ENCODE peak calls at places on chromosomes 4 and X, in seven cellular contexts. L is A549, I is ovary, Q is sigmoid colon, F is SK-N-SH, R is stomach, S is tibial nerve. N is an unnamed sample.

GRCh38 chr4:114180481-114180880 is 201.0 kb upstream of the ARSJ start:
- DNase-seq in L (peak; percentile 7), I (peak; percentile 22), Q (no peak), F (no peak), R (no peak), S (no peak), N (no peak)

GRCh38 chr4:34619531-34620109 is 1624.7 kb downstream of the ARAP2 start:
- DNase-seq in L (no peak), I (no peak), Q (no peak), F (no peak), R (no peak), S (no peak), N (no peak)

GRCh38 chr4:137393043-137393442 is 139.3 kb downstream of the PCDH18 start:
- DNase-seq in L (no peak), I (no peak), Q (no peak), F (peak; percentile 28), R (no peak), S (no peak), N (no peak)

GRCh38 chr4:184911310-184911709 is 85.5 kb upstream of the ACSL1 start:
- DNase-seq in L (no peak), I (no peak), Q (no peak), F (no peak), R (peak; percentile 38), S (no peak), N (peak; percentile 25)

GRCh38 chrX:15616531-15616930 is 15.8 kb upstream of the ACE2 start:
- DNase-seq in L (no peak), I (no peak), Q (no peak), F (no peak), R (no peak), S (no peak), N (no peak)

GRCh38 chr4:149031399-149031798 is 589.2 kb upstream of the NR3C2 start:
- DNase-seq in L (no peak), I (no peak), Q (no peak), F (no peak), R (no peak), S (no peak), N (no peak)

GRCh38 chr4:105751718-105752299 is 43.2 kb downstream of the GSTCD start:
- DNase-seq in L (no peak), I (no peak), Q (no peak), F (no peak), R (no peak), S (no peak), N (no peak)

GRCh38 chr4:54717694-54718093 is 59.9 kb downstream of the KIT start:
- DNase-seq in L (no peak), I (no peak), Q (no peak), F (no peak), R (no peak), S (no peak), N (no peak)

GRCh38 chr4:68735106-68735505 is 64.7 kb upstream of the UGT2B15 start:
- DNase-seq in L (no peak), I (no peak), Q (no peak), F (no peak), R (no peak), S (no peak), N (no peak)

GRCh38 chr4:36445485-36445884 is 164.1 kb downstream of the DTHD1 start:
- DNase-seq in L (no peak), I (no peak), Q (no peak), F (no peak), R (no peak), S (no peak), N (no peak)

GRCh38 chrX:153968754-153969124 is 2.9 kb downstream of the HCFC1 start:
- DNase-seq in L (no peak), I (peak; percentile 37), Q (peak; percentile 65), F (no peak), R (no peak), S (no peak), N (peak; percentile 46)

GRCh38 chrX:72468607-72469006 is 104.0 kb downstream of the HDAC8 start:
- DNase-seq in L (no peak), I (no peak), Q (no peak), F (no peak), R (no peak), S (no peak), N (no peak)

GRCh38 chrX:72467171-72467570 is 105.5 kb downstream of the HDAC8 start:
- DNase-seq in L (no peak), I (no peak), Q (no peak), F (no peak), R (no peak), S (no peak), N (no peak)

GRCh38 chrX:72470111-72470510 is 102.5 kb downstream of the HDAC8 start:
- DNase-seq in L (no peak), I (no peak), Q (no peak), F (no peak), R (no peak), S (no peak), N (no peak)

GRCh38 chrX:72466493-72466892 is 106.2 kb downstream of the HDAC8 start:
- DNase-seq in L (no peak), I (no peak), Q (no peak), F (no peak), R (no peak), S (no peak), N (no peak)

DNA sequence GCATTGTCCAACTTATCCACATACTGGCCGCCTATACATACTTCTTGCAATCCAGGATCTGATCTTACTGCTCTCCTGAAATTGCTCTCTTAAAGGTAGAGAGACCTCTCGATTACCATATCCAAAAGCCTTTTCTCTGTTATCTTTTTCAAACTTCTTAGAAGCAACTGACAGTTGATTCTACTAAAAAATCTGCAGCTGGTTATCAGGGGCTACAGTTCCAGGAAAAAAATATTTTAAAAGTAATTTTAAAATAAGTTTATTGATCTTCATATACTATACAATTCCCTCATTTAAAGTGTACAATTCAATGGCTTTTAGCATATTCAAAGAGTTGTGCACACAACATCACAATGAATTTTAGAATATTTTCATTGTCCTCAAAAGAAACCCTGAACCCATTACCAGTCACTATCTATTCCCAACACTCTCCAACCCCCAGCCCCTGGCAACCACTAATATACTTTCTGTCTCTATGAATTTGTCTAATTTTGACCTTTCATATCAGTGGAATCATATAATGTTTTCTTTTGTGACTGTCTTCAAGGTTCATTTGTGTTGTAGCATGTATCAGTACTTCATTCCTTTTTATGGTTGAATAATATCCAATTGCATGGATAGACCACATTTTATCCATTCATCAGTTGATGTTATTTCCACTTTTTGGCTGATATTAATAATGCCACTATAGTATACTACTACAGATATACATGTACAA is 101.9 kb downstream of the HDAC8 start:
- DNase-seq in L (no peak), I (no peak), Q (no peak), F (no peak), R (no peak), S (no peak), N (no peak)
- TF ChIP-seq EP300 in L (no peak), I (no peak), Q (no peak), F (no peak), R (no peak), S (no peak), N (no peak)

GRCh38 chr4:38620527-38620926 is 43.5 kb upstream of the KLF3 start:
- DNase-seq in L (no peak), I (no peak), Q (no peak), F (no peak), R (no peak), S (no peak), N (no peak)

GRCh38 chr4:38621831-38622230 is 42.2 kb upstream of the KLF3 start:
- DNase-seq in L (no peak), I (no peak), Q (no peak), F (no peak), R (no peak), S (no peak), N (peak; percentile 30)

GRCh38 chr4:38623260-38623659 is 40.7 kb upstream of the KLF3 start:
- DNase-seq in L (no peak), I (no peak), Q (no peak), F (no peak), R (no peak), S (no peak), N (no peak)

GRCh38 chr4:38620025-38620424 is 44.0 kb upstream of the KLF3 start:
- DNase-seq in L (no peak), I (no peak), Q (no peak), F (no peak), R (no peak), S (no peak), N (no peak)

DNA sequence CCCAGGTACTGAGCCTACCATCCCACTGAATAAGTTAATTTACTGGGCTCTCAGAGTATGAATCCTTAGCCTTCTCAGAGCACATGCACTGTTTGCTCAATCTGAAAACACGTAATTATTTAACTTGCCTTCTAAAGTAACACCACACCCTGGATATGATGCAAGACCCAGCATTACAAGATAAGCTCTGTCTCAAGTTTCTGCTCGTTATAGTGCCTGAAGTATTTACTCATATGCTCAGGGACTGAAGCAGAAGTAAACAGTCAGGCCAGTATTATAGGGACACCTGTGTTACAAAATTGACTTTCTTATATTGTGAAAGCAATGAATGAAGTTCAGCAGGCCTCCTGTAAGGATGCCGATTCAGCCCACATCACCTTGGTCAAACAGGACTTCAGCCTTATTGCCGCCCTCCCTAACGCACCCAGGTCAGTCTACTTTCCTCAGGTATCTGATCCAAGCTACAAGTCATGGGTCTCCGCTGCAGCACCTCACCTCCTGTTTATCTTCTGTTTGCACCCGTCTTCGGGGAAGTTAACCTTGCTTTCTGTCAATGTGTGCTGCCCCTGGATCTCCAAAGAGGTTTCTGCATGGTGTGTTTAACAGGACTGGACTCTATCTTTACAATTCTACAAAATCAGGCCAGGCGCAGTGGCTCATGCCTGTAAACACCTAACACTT is 42.9 kb upstream of the KLF3 start:
- DNase-seq in L (peak; percentile 20), I (no peak), Q (no peak), F (no peak), R (peak; percentile 67), S (no peak), N (peak; percentile 69)
- TF ChIP-seq EP300 in L (peak; percentile 67), I (no peak), Q (no peak), F (no peak), R (no peak), S (peak; percentile 82), N (peak; percentile 21)

GRCh38 chrX:86370927-86371326 is 222.7 kb downstream of the DACH2 start:
- DNase-seq in L (no peak), I (no peak), Q (no peak), F (no peak), R (no peak), S (no peak), N (no peak)

DNA sequence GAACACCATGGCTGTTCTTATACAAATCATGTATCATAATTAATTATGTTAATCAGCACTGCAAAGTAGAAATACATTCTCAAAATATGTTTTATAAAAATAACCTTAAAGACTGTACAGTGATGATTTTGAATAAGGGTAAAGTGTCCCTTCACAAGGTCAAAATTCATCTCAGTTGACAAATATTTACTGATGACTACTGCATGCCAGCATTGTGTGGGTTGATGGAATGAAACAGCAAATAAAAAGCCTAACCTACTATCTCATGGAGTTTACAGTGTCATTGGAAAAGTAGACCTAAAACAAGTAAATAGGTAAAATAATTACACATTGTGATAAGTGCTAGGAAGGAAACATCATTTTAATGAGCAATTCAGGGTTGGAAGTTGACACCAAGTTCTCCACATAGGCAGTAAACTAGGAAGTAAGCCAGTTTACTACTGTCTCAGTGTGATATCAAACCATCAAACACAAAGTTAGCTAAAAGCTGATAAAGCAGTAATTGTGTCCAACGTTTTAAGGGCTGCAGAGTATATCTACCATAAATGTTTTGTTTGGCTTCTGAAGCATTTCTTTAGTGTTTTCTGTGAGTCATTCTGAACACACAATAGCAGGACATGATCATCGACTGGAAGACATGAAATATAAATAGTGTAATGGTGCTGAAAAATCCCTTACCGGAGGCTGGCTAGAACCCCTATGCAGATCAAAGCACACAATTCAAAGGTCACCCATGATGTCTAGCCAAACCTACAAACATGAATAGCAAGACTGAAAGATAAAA is 221.8 kb downstream of the DACH2 start:
- DNase-seq in L (no peak), I (no peak), Q (no peak), F (no peak), R (no peak), S (no peak), N (no peak)
- TF ChIP-seq EP300 in L (peak; percentile 60), I (no peak), Q (no peak), F (no peak), R (no peak), S (no peak), N (no peak)

GRCh38 chrX:18448416-18448815 is 23.0 kb downstream of the CDKL5 start:
- DNase-seq in L (no peak), I (no peak), Q (no peak), F (no peak), R (no peak), S (no peak), N (no peak)
- TF ChIP-seq EP300 in L (no peak), I (no peak), Q (no peak), F (no peak), R (no peak), S (no peak), N (no peak)